ENCODE peak calls at places on chromosomes 4 and X, in ten cellular contexts. J is lower leg skin; W is CD8-positive, alpha-beta memory T cell; S is IMR-90; R is colonic mucosa; P is choroid plexus epithelial cell; I is effector memory CD4-positive, alpha-beta T cell; C is upper lobe of right lung; A is adrenal gland; U is fibroblast of lung. L is an unnamed sample.

GRCh38 chr4:139018971-139019758 is 3.6 kb downstream of the NOCT start:
- DNase-seq in C (no peak), A (no peak), I (no peak), R (no peak), J (no peak), P (peak), W (no peak), S (peak), U (peak), L (no peak)

GRCh38 chrX:130529531-130529930 is 127.7 kb downstream of the RBMX2 start:
- DNase-seq in R (no peak), J (no peak), P (no peak), A (no peak), C (no peak), S (no peak), W (no peak), I (no peak), U (no peak), L (no peak)

GRCh38 chr4:139666735-139667266 is 1.2 kb downstream of the MGST2 start:
- DNase-seq in P (peak), R (peak), A (peak), U (peak), S (peak), W (no peak), C (peak), J (no peak), I (no peak), L (no peak)

GRCh38 chr4:18034099-18034498 is 12.5 kb upstream of the LCORL start:
- DNase-seq in S (no peak), A (no peak), I (no peak), C (no peak), U (no peak), J (no peak), P (no peak), W (no peak), R (no peak), L (no peak)

GRCh38 chr4:88697113-88697512 is 516 bp downstream of the NAP1L5 start:
- DNase-seq in J (no peak), R (no peak), A (peak), S (peak), U (peak), I (no peak), P (no peak), C (no peak), W (peak), L (no peak)

GRCh38 chr4:41137879-41138278 is 76.5 kb downstream of the APBB2 start:
- DNase-seq in J (no peak), U (no peak), S (no peak), P (no peak), C (no peak), R (no peak), W (no peak), A (no peak), I (no peak), L (no peak)

GRCh38 chr4:158809611-158810486 is 41.0 kb downstream of the FNIP2 start:
- DNase-seq in P (peak), W (no peak), I (no peak), R (peak), U (peak), S (peak), C (no peak), J (peak), A (no peak), L (no peak)

GRCh38 chr4:2839060-2839459 is 4.6 kb upstream of the ADD1 start:
- DNase-seq in P (no peak), C (no peak), R (no peak), S (no peak), W (no peak), A (no peak), J (no peak), U (no peak), I (no peak), L (no peak)

GRCh38 chr4:48290146-48290772 is 20.6 kb upstream of the TEC start:
- DNase-seq in R (peak), C (no peak), I (no peak), A (no peak), U (no peak), P (peak), J (no peak), S (no peak), W (no peak), L (peak)

GRCh38 chr4:6019316-6020263 is 1.4 kb upstream of the C4orf50 start:
- DNase-seq in S (peak), A (peak), R (peak), I (no peak), C (no peak), U (peak), W (peak), J (peak), P (peak), L (peak)

DNA sequence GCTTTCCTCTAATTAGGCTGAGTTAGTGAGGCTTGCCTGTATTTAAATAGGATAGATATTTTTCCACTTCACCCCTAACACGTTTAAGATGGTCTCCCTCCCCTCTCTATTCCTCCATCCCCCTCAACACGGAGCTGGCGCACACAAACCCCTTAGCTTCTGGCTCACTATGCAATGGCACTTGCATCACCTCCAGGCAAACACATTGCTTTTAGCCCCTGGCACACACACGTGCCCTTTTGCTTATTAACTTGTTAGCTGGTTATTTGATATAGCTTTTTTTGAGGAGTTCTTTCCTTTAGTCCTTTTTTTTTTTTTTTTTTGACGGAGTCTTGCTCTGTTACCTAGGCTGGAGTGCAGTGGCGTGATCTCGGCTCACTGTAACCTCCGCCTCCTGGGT is 94.3 kb downstream of the HDAC8 start:
- DNase-seq in J (no peak), A (no peak), P (no peak), U (no peak), R (no peak), C (no peak), S (no peak), W (no peak), I (no peak), L (no peak)
- H3K4me3 ChIP-seq in J (no peak), A (no peak), P (no peak), U (no peak), R (no peak), C (no peak), S (no peak), W (no peak), I (no peak), L (no peak)

GRCh38 chrX:71815906-71816156 is 52.7 kb downstream of the CXorf49B start:
- DNase-seq in A (no peak), U (no peak), C (no peak), J (no peak), P (no peak), R (no peak), W (no peak), I (no peak), S (no peak), L (no peak)
- H3K4me3 ChIP-seq in A (no peak), U (no peak), C (no peak), J (no peak), P (no peak), R (no peak), W (no peak), I (no peak), S (no peak), L (no peak)

GRCh38 chr4:168541608-168541953 is 44.7 kb downstream of the PALLD start:
- DNase-seq in W (no peak), I (no peak), S (peak), R (no peak), A (no peak), J (no peak), P (peak), C (no peak), U (peak), L (no peak)
- H3K4me3 ChIP-seq in W (no peak), I (no peak), S (no peak), R (no peak), A (no peak), J (no peak), P (no peak), C (no peak), U (no peak), L (no peak)

DNA sequence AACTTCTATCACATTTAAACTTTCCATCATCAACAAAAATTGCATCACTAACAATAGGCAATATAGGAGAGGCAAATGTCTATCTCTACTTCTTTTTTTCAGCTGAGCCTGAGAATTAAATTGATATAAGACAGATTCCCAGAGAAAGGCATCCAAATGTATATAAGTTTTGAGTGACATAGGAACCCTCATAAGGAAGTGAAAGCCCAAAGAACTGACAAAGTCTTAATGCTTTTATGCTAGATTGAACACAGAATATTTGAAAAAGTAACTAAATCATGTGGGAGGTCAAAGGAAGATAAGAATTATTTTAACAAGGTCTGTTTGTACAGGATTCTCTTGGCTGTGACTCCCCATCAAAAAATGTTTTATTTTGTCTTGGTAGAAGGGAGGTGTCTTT is 714.9 kb downstream of the GRXCR1 start:
- DNase-seq in P (no peak), U (no peak), J (no peak), C (no peak), R (no peak), I (no peak), A (no peak), S (no peak), W (no peak), L (no peak)
- H3K4me3 ChIP-seq in P (no peak), U (no peak), J (no peak), C (no peak), R (no peak), I (no peak), A (no peak), S (no peak), W (no peak), L (no peak)

L was measured in HL-60.